ENCODE peak calls at places on chromosome 21, in nine cellular contexts. T, Z, Q, U, N, S, P, J and H are unnamed samples.

GRCh38 chr21:45894107-45894810 is 87.3 kb upstream of the COL6A1 start:
- DNase-seq in T (no peak), P (no peak), S (peak), Z (peak), J (no peak), Q (no peak), U (peak), N (peak), H (no peak)

GRCh38 chr21:46078322-46078981 is 19.5 kb upstream of the COL6A2 start:
- DNase-seq in P (no peak), Z (no peak), N (peak), T (no peak), J (no peak), S (peak), U (no peak), Q (peak), H (no peak)

GRCh38 chr21:39712976-39713375 is 32.0 kb upstream of the IGSF5 start:
- DNase-seq in T (no peak), Z (peak), J (no peak), U (no peak), Q (no peak), P (no peak), N (no peak), S (no peak), H (no peak)

GRCh38 chr21:37231247-37231645 is 35.9 kb downstream of the VPS26C start:
- DNase-seq in P (no peak), Z (no peak), Q (peak), U (no peak), T (no peak), N (no peak), J (no peak), S (no peak), H (no peak)

GRCh38 chr21:32371913-32372314 is 20.9 kb downstream of the URB1 start:
- DNase-seq in U (peak), T (peak), J (no peak), P (peak), Q (no peak), S (no peak), N (peak), Z (peak), H (peak)

GRCh38 chr21:44706026-44706705 is 5.2 kb downstream of the TSPEAR start:
- DNase-seq in N (no peak), U (no peak), Z (no peak), Q (no peak), T (no peak), S (no peak), J (no peak), P (no peak), H (no peak)

GRCh38 chr21:45421846-45422775 is 17.1 kb downstream of the COL18A1 start:
- DNase-seq in Q (no peak), S (peak), J (no peak), N (peak), U (no peak), P (no peak), T (no peak), Z (no peak), H (peak)

GRCh38 chr21:46295996-46296752 is 10.0 kb downstream of the YBEY start:
- DNase-seq in Q (peak), J (peak), T (no peak), S (peak), Z (no peak), N (peak), U (peak), P (no peak), H (peak)

GRCh38 chr21:44345495-44345894 is 6.3 kb upstream of the CFAP410 start:
- DNase-seq in Q (no peak), Z (no peak), U (no peak), P (no peak), N (no peak), S (no peak), T (no peak), J (no peak), H (no peak)

GRCh38 chr21:45541221-45542039 is 810 bp downstream of the SLC19A1 start:
- DNase-seq in Z (peak), T (peak), P (peak), S (peak), Q (no peak), N (peak), U (no peak), J (peak), H (peak)

GRCh38 chr21:34202553-34203332 is 129.4 kb downstream of the MRPS6 start:
- DNase-seq in J (no peak), N (peak), U (no peak), Q (no peak), Z (no peak), S (peak), T (no peak), P (no peak), H (peak)

GRCh38 chr21:26918318-26919065 is 48.4 kb downstream of the ADAMTS5 start:
- DNase-seq in Z (peak), J (no peak), P (no peak), N (no peak), U (peak), Q (no peak), S (no peak), T (no peak), H (no peak)

GRCh38 chr21:45698493-45698947 is 55.0 kb downstream of the PCBP3 start:
- DNase-seq in J (no peak), P (peak), N (peak), U (peak), Q (no peak), Z (peak), S (peak), T (peak), H (peak)

GRCh38 chr21:45530423-45531113 is 11.7 kb downstream of the SLC19A1 start:
- DNase-seq in Z (no peak), S (peak), N (peak), J (no peak), U (no peak), T (no peak), P (no peak), Q (no peak), H (no peak)

GRCh38 chr21:37908691-37909090 is 7.6 kb downstream of the KCNJ6 start:
- DNase-seq in T (no peak), S (no peak), Q (peak), P (no peak), Z (no peak), N (no peak), J (no peak), U (no peak), H (no peak)

GRCh38 chr21:35048183-35048601 is 910 bp downstream of the RUNX1 start:
- DNase-seq in T (no peak), Z (peak), Q (peak), P (peak), N (no peak), J (no peak), U (no peak), S (no peak), H (peak)

GRCh38 chr21:41917531-41917930 is 36.3 kb downstream of the C2CD2 start:
- DNase-seq in Z (no peak), N (peak), S (no peak), U (no peak), J (no peak), Q (no peak), T (no peak), P (no peak), H (no peak)

GRCh38 chr21:45074818-45075605 is 632 bp downstream of the ADARB1 start:
- DNase-seq in Q (no peak), P (peak), N (peak), Z (peak), T (peak), J (no peak), S (peak), U (no peak), H (peak)

GRCh38 chr21:9737871-9738520 is 783.4 kb upstream of the TPTE start:
- DNase-seq in Z (no peak), S (no peak), Q (peak), N (no peak), P (no peak), J (no peak), U (no peak), T (no peak), H (no peak)

GRCh38 chr21:15679630-15680029 is 50.2 kb upstream of the USP25 start:
- DNase-seq in Q (no peak), Z (no peak), U (no peak), S (no peak), N (no peak), J (no peak), P (no peak), T (no peak), H (no peak)

GRCh38 chr21:43766734-43767497 is 9.2 kb downstream of the CSTB start:
- DNase-seq in N (no peak), U (no peak), P (no peak), S (no peak), Q (no peak), Z (no peak), J (no peak), T (no peak), H (no peak)

GRCh38 chr21:42514883-42515228 is 1.2 kb downstream of the SLC37A1 start:
- DNase-seq in T (no peak), N (no peak), J (no peak), Q (no peak), Z (no peak), U (no peak), S (no peak), P (no peak), H (no peak)

GRCh38 chr21:38351176-38351959 is 94.6 kb downstream of the KCNJ15 start:
- DNase-seq in P (no peak), J (no peak), Z (no peak), S (peak), T (no peak), Q (no peak), N (no peak), U (no peak), H (no peak)

GRCh38 chr21:18951291-18952038 is 547.9 kb upstream of the TMPRSS15 start:
- DNase-seq in Z (peak), T (peak), Q (no peak), S (no peak), N (no peak), P (no peak), U (no peak), J (no peak), H (peak)

GRCh38 chr21:25813917-25814316 is 79.1 kb downstream of the GABPA start:
- DNase-seq in J (no peak), T (no peak), S (no peak), Q (no peak), U (no peak), P (peak), Z (peak), N (no peak), H (no peak)

GRCh38 chr21:44960141-44961092 is 20.6 kb downstream of the SLX9 start:
- DNase-seq in Z (no peak), J (no peak), Q (no peak), T (no peak), S (no peak), P (no peak), U (no peak), N (peak), H (no peak)

GRCh38 chr21:34648739-34649297 is 20.0 kb upstream of the CLIC6 start:
- DNase-seq in P (no peak), S (no peak), J (no peak), U (no peak), N (no peak), Q (no peak), Z (no peak), T (no peak), H (no peak)

GRCh38 chr21:26469789-26470188 is 103.3 kb downstream of the CYYR1 start:
- DNase-seq in U (peak), T (no peak), N (no peak), Q (no peak), J (no peak), S (no peak), Z (peak), P (peak), H (peak)